ENCODE peak calls at places on chromosomes 7 and 10, in seven cellular contexts. R is psoas muscle; V is CD8-positive, alpha-beta memory T cell; W is sigmoid colon; L is activated naive CD8-positive, alpha-beta T cell treated with anti-CD3 and anti-CD28 coated beads, Interleukin-2, amount 50 U/mL, for 24 hours; U is stimulated activated effector memory CD8-positive, alpha-beta T cell treated with anti-CD3 and anti-CD28 coated beads, Interleukin-12 subunit alpha, Interleukin-12 subunit beta, amount 100 ng/mL, for 72 hours; Q is activated CD8-positive, alpha-beta memory T cell treated with anti-CD3 and anti-CD28 coated beads, Interleukin-2, amount 50 U/mL, for 4 hours. F is an unnamed sample.

GRCh38 chr7:158812684-158813083 is 16.6 kb downstream of the ESYT2 start:
- DNase-seq in R (no peak), L (peak; percentile 53), W (no peak), U (no peak), V (peak; percentile 93), Q (peak; percentile 56), F (peak; percentile 64)

GRCh38 chr7:25619963-25620799 is 391.9 kb upstream of the NPVF start:
- DNase-seq in R (no peak), Q (no peak), L (peak; percentile 20), V (peak; percentile 48), U (no peak), W (no peak), F (no peak)

GRCh38 chr7:120554960-120555571 is 282.1 kb downstream of the KCND2 start:
- DNase-seq in W (no peak), U (no peak), L (no peak), Q (no peak), V (no peak), R (no peak), F (no peak)

GRCh38 chr7:15709978-15710377 is 23.5 kb upstream of the MEOX2 start:
- DNase-seq in V (no peak), Q (no peak), R (no peak), U (no peak), L (no peak), W (no peak), F (no peak)

GRCh38 chr7:113338297-113338696 is 219.9 kb upstream of the SMIM30 start:
- DNase-seq in W (no peak), V (no peak), L (no peak), U (no peak), Q (no peak), R (no peak), F (no peak)

GRCh38 chr7:120775703-120776265 is 82.2 kb downstream of the TSPAN12 start:
- DNase-seq in V (no peak), R (no peak), L (no peak), W (no peak), Q (no peak), U (no peak), F (no peak)

GRCh38 chr10:69413221-69413865 is 3.4 kb downstream of the TACR2 start:
- DNase-seq in W (peak; percentile 94), V (peak; percentile 35), Q (peak; percentile 37), U (peak; percentile 69), L (peak; percentile 50), R (peak; percentile 80), F (no peak)

GRCh38 chr7:27619492-27619891 is 43.2 kb downstream of the HIBADH start:
- DNase-seq in V (no peak), Q (no peak), U (no peak), W (no peak), R (no peak), L (no peak), F (no peak)

GRCh38 chr10:111677747-111678146 is 505.8 kb downstream of the GPAM start:
- DNase-seq in R (no peak), L (no peak), V (no peak), Q (no peak), U (no peak), W (no peak), F (no peak)

GRCh38 chr10:46514431-46514861 is 42.0 kb downstream of the GPRIN2 start:
- DNase-seq in V (no peak), L (no peak), W (no peak), U (peak; percentile 49), Q (peak; percentile 9), R (peak; percentile 32), F (peak; percentile 8)

GRCh38 chr7:98488167-98488566 is 87.3 kb upstream of the BAIAP2L1 start:
- DNase-seq in Q (no peak), L (no peak), W (no peak), U (no peak), R (no peak), V (no peak), F (no peak)

GRCh38 chr7:85226401-85227085 is 39.7 kb upstream of the SEMA3D start:
- DNase-seq in R (no peak), Q (no peak), V (no peak), W (no peak), U (no peak), L (no peak), F (no peak)

GRCh38 chr7:70678621-70679251 is 453.2 kb upstream of the GALNT17 start:
- DNase-seq in R (no peak), W (no peak), Q (no peak), U (no peak), L (no peak), V (no peak), F (no peak)

GRCh38 chr10:22821501-22821900 is 106.4 kb upstream of the ARMC3 start:
- DNase-seq in Q (no peak), W (no peak), R (no peak), U (no peak), V (no peak), L (no peak), F (no peak)

GRCh38 chr7:80133361-80134104 is 1.1 kb upstream of the GNAI1 start:
- DNase-seq in V (peak; percentile 10), U (no peak), R (no peak), W (no peak), L (no peak), Q (no peak), F (no peak)

GRCh38 chr7:108167460-108167859 is 37.3 kb upstream of the LAMB4 start:
- DNase-seq in V (no peak), Q (no peak), L (no peak), U (no peak), W (no peak), R (no peak), F (no peak)

GRCh38 chr7:131007439-131008330 is 273.7 kb upstream of the KLF14 start:
- DNase-seq in U (peak; percentile 71), R (peak; percentile 64), V (peak; percentile 61), W (peak; percentile 78), Q (peak; percentile 53), L (peak; percentile 59), F (peak; percentile 57)

GRCh38 chr10:3197354-3198003 is 24.9 kb upstream of the PITRM1 start:
- DNase-seq in U (peak; percentile 90), W (peak; percentile 90), V (peak; percentile 8), L (peak; percentile 78), Q (peak; percentile 65), R (peak; percentile 89), F (peak; percentile 77)

GRCh38 chr10:6986927-6987326 is 406.9 kb upstream of the PRKCQ start:
- DNase-seq in W (no peak), R (no peak), Q (no peak), V (no peak), L (no peak), U (no peak), F (no peak)

GRCh38 chr10:79073784-79074432 is 5.1 kb downstream of the ZMIZ1 start:
- DNase-seq in Q (no peak), L (no peak), V (no peak), U (no peak), W (peak; percentile 84), R (peak; percentile 73), F (no peak)

GRCh38 chr7:12690041-12690878 is 2.8 kb downstream of the ARL4A start:
- DNase-seq in W (no peak), Q (no peak), L (no peak), U (no peak), V (no peak), R (no peak), F (no peak)

GRCh38 chr10:73625004-73625883 is 16.0 kb downstream of the MYOZ1 start:
- DNase-seq in R (no peak), Q (peak; percentile 26), U (no peak), V (peak; percentile 33), W (peak; percentile 72), L (peak; percentile 23), F (no peak)

GRCh38 chr7:30904566-30904965 is 7.1 kb upstream of the AQP1 start:
- DNase-seq in L (no peak), W (no peak), V (no peak), R (no peak), Q (no peak), U (no peak), F (no peak)

GRCh38 chr10:128843972-128844371 is 623.1 kb upstream of the MGMT start:
- DNase-seq in W (no peak), Q (no peak), U (no peak), L (no peak), R (no peak), V (no peak), F (no peak)

GRCh38 chr10:6203331-6204062 is 765 bp downstream of the PFKFB3 start:
- DNase-seq in L (peak; percentile 74), U (peak; percentile 85), W (peak; percentile 79), V (peak; percentile 57), R (peak; percentile 77), Q (peak; percentile 68), F (peak; percentile 67)

GRCh38 chr10:110893559-110894179 is 21.9 kb downstream of the PDCD4 start:
- DNase-seq in Q (no peak), U (no peak), R (no peak), V (peak; percentile 62), L (no peak), W (no peak), F (no peak)

GRCh38 chr10:67666416-67667043 is 29.5 kb downstream of the CTNNA3 start:
- DNase-seq in U (no peak), Q (no peak), W (no peak), V (peak; percentile 7), L (no peak), R (no peak), F (no peak)

GRCh38 chr10:82041018-82041417 is 166.0 kb downstream of the NRG3 start:
- DNase-seq in Q (no peak), U (no peak), W (no peak), R (no peak), L (no peak), V (no peak), F (no peak)

GRCh38 chr7:30995541-30995940 is 31.8 kb downstream of the GHRHR start:
- DNase-seq in Q (no peak), R (no peak), V (no peak), U (no peak), L (no peak), W (no peak), F (no peak)

GRCh38 chr7:4787541-4787940 is 12.1 kb downstream of the AP5Z1 start:
- DNase-seq in R (no peak), Q (no peak), L (no peak), U (no peak), W (peak; percentile 62), V (no peak), F (no peak)

GRCh38 chr7:108045154-108045553 is 42.2 kb upstream of the LAMB1 start:
- DNase-seq in Q (no peak), U (no peak), L (no peak), V (no peak), W (no peak), R (no peak), F (no peak)

GRCh38 chr10:29859521-29860130 is 199.8 kb downstream of the JCAD start:
- DNase-seq in V (no peak), L (no peak), Q (no peak), U (no peak), W (no peak), R (no peak), F (no peak)

GRCh38 chr10:43728425-43728824 is 79.7 kb upstream of the ZNF32 start:
- DNase-seq in W (no peak), L (no peak), R (no peak), V (no peak), Q (no peak), U (no peak), F (no peak)

GRCh38 chr10:1177936-1178335 is 121.8 kb downstream of the WDR37 start:
- DNase-seq in W (peak; percentile 17), R (no peak), V (no peak), L (no peak), Q (no peak), U (no peak), F (no peak)

GRCh38 chr10:24207781-24208611 is 942 bp upstream of the KIAA1217 start:
- DNase-seq in V (no peak), Q (no peak), L (no peak), U (no peak), W (no peak), R (no peak), F (no peak)

GRCh38 chr7:150631084-150631824 is 931 bp downstream of the GIMAP6 start:
- DNase-seq in V (peak; percentile 56), W (no peak), Q (peak; percentile 42), L (peak; percentile 46), U (peak; percentile 64), R (peak; percentile 62), F (peak; percentile 60)

F was measured in activated T-helper 2 cell treated with anti-CD3 and anti-CD28 coated beads, Interferon-gamma antibody, Interleukin-2, Interleukin-4, amounts not matched to agents 10 μg/mL and 5 μg/mL and 100 μg/mL, durations not matched to agents 14 hours and 24 hours and 36 hours.